ENCODE peak calls at places on chromosome 16, in five cellular contexts. One of them, this sample, is unnamed.
A peak's percentile ranks its signal among the peaks of the same experiment; 100 is the strongest.

GRCh38 chr16:59394526-59394925 is 660.4 kb upstream of the GOT2 start:
- DNase-seq in HCT116: no peak
- DNase-seq in A549: no peak
- DNase-seq in dorsolateral prefrontal cortex: no peak
- DNase-seq in stomach: no peak
- DNase-seq in this sample: no peak

GRCh38 chr16:64627781-64628180 is 494.1 kb downstream of the CDH11 start:
- DNase-seq in HCT116: no peak
- DNase-seq in A549: no peak
- DNase-seq in dorsolateral prefrontal cortex: peak; percentile 50
- DNase-seq in stomach: no peak
- DNase-seq in this sample: no peak

GRCh38 chr16:21264226-21265036 is 13.7 kb downstream of the CRYM start:
- DNase-seq in HCT116: no peak
- DNase-seq in A549: no peak
- DNase-seq in dorsolateral prefrontal cortex: no peak
- DNase-seq in stomach: no peak
- DNase-seq in this sample: no peak

GRCh38 chr16:81987121-81987520 is 24.1 kb downstream of the SDR42E1 start:
- DNase-seq in HCT116: no peak
- DNase-seq in A549: no peak
- DNase-seq in dorsolateral prefrontal cortex: no peak
- DNase-seq in stomach: no peak
- DNase-seq in this sample: no peak

GRCh38 chr16:3071655-3072054 is 6.2 kb downstream of the IL32 start:
- DNase-seq in HCT116: no peak
- DNase-seq in A549: no peak
- DNase-seq in dorsolateral prefrontal cortex: no peak
- DNase-seq in stomach: no peak
- DNase-seq in this sample: no peak

GRCh38 chr16:3401719-3402397 is 843 bp downstream of the ZNF174 start:
- DNase-seq in HCT116: no peak
- DNase-seq in A549: peak; percentile 23
- DNase-seq in dorsolateral prefrontal cortex: no peak
- DNase-seq in stomach: no peak
- DNase-seq in this sample: no peak

GRCh38 chr16:68091604-68092261 is 6.6 kb downstream of the NFATC3 start:
- DNase-seq in HCT116: no peak
- DNase-seq in A549: peak; percentile 49
- DNase-seq in dorsolateral prefrontal cortex: no peak
- DNase-seq in stomach: no peak
- DNase-seq in this sample: no peak

GRCh38 chr16:88764913-88765349 is 20.1 kb downstream of the PIEZO1 start:
- DNase-seq in HCT116: no peak
- DNase-seq in A549: no peak
- DNase-seq in dorsolateral prefrontal cortex: no peak
- DNase-seq in stomach: no peak
- DNase-seq in this sample: no peak

GRCh38 chr16:4511441-4512082 is 27.0 kb downstream of the CDIP1 start:
- DNase-seq in HCT116: no peak
- DNase-seq in A549: peak; percentile 71
- DNase-seq in dorsolateral prefrontal cortex: peak; percentile 77
- DNase-seq in stomach: peak; percentile 73
- DNase-seq in this sample: no peak

GRCh38 chr16:77063617-77064016 is 127.4 kb upstream of the MON1B start:
- DNase-seq in HCT116: no peak
- DNase-seq in A549: no peak
- DNase-seq in dorsolateral prefrontal cortex: no peak
- DNase-seq in stomach: no peak
- DNase-seq in this sample: no peak

GRCh38 chr16:30119428-30119827 is 3.6 kb downstream of the MAPK3 start:
- DNase-seq in HCT116: no peak
- DNase-seq in A549: no peak
- DNase-seq in dorsolateral prefrontal cortex: no peak
- DNase-seq in stomach: no peak
- DNase-seq in this sample: no peak

GRCh38 chr16:82432261-82432660 is 194.5 kb upstream of the CDH13 start:
- DNase-seq in HCT116: no peak
- DNase-seq in A549: no peak
- DNase-seq in dorsolateral prefrontal cortex: peak; percentile 54
- DNase-seq in stomach: no peak
- DNase-seq in this sample: no peak

GRCh38 chr16:90057738-90058173 is 19.4 kb downstream of the PRDM7 start:
- DNase-seq in HCT116: peak; percentile 28
- DNase-seq in A549: no peak
- DNase-seq in dorsolateral prefrontal cortex: no peak
- DNase-seq in stomach: no peak
- DNase-seq in this sample: no peak

GRCh38 chr16:66274335-66275110 is 92.0 kb upstream of the CDH5 start:
- DNase-seq in HCT116: peak; percentile 32
- DNase-seq in A549: peak; percentile 44
- DNase-seq in dorsolateral prefrontal cortex: peak; percentile 15
- DNase-seq in stomach: no peak
- DNase-seq in this sample: no peak

GRCh38 chr16:29192329-29193247 is 207.7 kb downstream of the LAT start:
- DNase-seq in HCT116: no peak
- DNase-seq in A549: no peak
- DNase-seq in dorsolateral prefrontal cortex: peak; percentile 26
- DNase-seq in stomach: no peak
- DNase-seq in this sample: peak; percentile 34

GRCh38 chr16:676565-677297 is 1.3 kb downstream of the RHBDL1 start:
- DNase-seq in HCT116: no peak
- DNase-seq in A549: no peak
- DNase-seq in dorsolateral prefrontal cortex: no peak
- DNase-seq in stomach: peak; percentile 83
- DNase-seq in this sample: peak; percentile 97

GRCh38 chr16:17367034-17367433 is 103.7 kb downstream of the XYLT1 start:
- DNase-seq in HCT116: no peak
- DNase-seq in A549: no peak
- DNase-seq in dorsolateral prefrontal cortex: no peak
- DNase-seq in stomach: no peak
- DNase-seq in this sample: no peak

GRCh38 chr16:14062261-14062660 is 8.9 kb upstream of the MRTFB start:
- DNase-seq in HCT116: no peak
- DNase-seq in A549: no peak
- DNase-seq in dorsolateral prefrontal cortex: no peak
- DNase-seq in stomach: no peak
- DNase-seq in this sample: no peak

GRCh38 chr16:81266680-81267095 is 28.2 kb downstream of the BCO1 start:
- DNase-seq in HCT116: no peak
- DNase-seq in A549: no peak
- DNase-seq in dorsolateral prefrontal cortex: no peak
- DNase-seq in stomach: peak; percentile 69
- DNase-seq in this sample: no peak

GRCh38 chr16:89431158-89431584 is 59.2 kb downstream of the ANKRD11 start:
- DNase-seq in HCT116: no peak
- DNase-seq in A549: peak; percentile 70
- DNase-seq in dorsolateral prefrontal cortex: no peak
- DNase-seq in stomach: peak; percentile 50
- DNase-seq in this sample: no peak

GRCh38 chr16:83443972-83444371 is 363.8 kb upstream of the HSBP1 start:
- DNase-seq in HCT116: no peak
- DNase-seq in A549: no peak
- DNase-seq in dorsolateral prefrontal cortex: no peak
- DNase-seq in stomach: no peak
- DNase-seq in this sample: no peak

GRCh38 chr16:83447560-83447959 is 360.2 kb upstream of the HSBP1 start:
- DNase-seq in HCT116: no peak
- DNase-seq in A549: no peak
- DNase-seq in dorsolateral prefrontal cortex: no peak
- DNase-seq in stomach: no peak
- DNase-seq in this sample: no peak

GRCh38 chr16:83453977-83454376 is 353.8 kb upstream of the HSBP1 start:
- DNase-seq in HCT116: no peak
- DNase-seq in A549: no peak
- DNase-seq in dorsolateral prefrontal cortex: no peak
- DNase-seq in stomach: no peak
- DNase-seq in this sample: no peak

DNA sequence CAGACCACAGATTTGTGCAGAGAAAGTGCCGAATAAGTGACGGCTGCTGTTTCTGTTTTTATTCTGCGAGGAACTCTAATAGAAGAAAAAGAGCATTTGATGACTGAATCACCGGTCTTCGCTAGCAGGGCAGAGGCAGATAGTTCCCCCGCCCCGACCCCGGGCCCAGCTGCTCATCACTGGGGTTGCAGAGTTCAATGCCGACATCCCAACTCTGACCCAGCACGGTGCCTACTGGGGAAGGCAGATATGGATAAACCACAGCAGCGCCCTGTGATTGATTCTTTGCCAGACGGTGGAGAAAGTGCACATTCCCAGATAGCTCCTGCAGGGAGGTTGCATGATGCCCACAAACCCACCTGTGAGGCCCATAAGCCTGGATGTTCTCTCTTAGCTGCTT is 357.9 kb upstream of the HSBP1 start:
- DNase-seq in HCT116: no peak
- DNase-seq in A549: no peak
- DNase-seq in dorsolateral prefrontal cortex: no peak
- DNase-seq in stomach: no peak
- DNase-seq in this sample: no peak
- H3K27ac ChIP-seq in HCT116: no peak overlapping the region
- H3K27ac ChIP-seq in A549: no peak overlapping the region
- H3K27ac ChIP-seq in dorsolateral prefrontal cortex: no peak overlapping the region
- H3K27ac ChIP-seq in stomach: no peak overlapping the region
- H3K27ac ChIP-seq in this sample: no peak overlapping the region

GRCh38 chr16:72481419-72481818 is 309.5 kb upstream of the PMFBP1 start:
- DNase-seq in HCT116: no peak
- DNase-seq in A549: no peak
- DNase-seq in dorsolateral prefrontal cortex: no peak
- DNase-seq in stomach: no peak
- DNase-seq in this sample: no peak
- H3K27ac ChIP-seq in HCT116: no peak overlapping the region
- H3K27ac ChIP-seq in A549: no peak overlapping the region
- H3K27ac ChIP-seq in dorsolateral prefrontal cortex: no peak overlapping the region
- H3K27ac ChIP-seq in stomach: no peak overlapping the region
- H3K27ac ChIP-seq in this sample: no peak overlapping the region

GRCh38 chr16:50628156-50628802 is 52.8 kb downstream of the SNX20 start:
- DNase-seq in HCT116: no peak
- DNase-seq in A549: no peak
- DNase-seq in dorsolateral prefrontal cortex: no peak
- DNase-seq in stomach: no peak
- DNase-seq in this sample: no peak
- H3K27ac ChIP-seq in HCT116: no peak overlapping the region
- H3K27ac ChIP-seq in A549: no peak overlapping the region
- H3K27ac ChIP-seq in dorsolateral prefrontal cortex: no peak overlapping the region
- H3K27ac ChIP-seq in stomach: no peak overlapping the region
- H3K27ac ChIP-seq in this sample: no peak overlapping the region

GRCh38 chr16:55499281-55499680 is 9.6 kb upstream of the LPCAT2 start:
- DNase-seq in HCT116: no peak
- DNase-seq in A549: no peak
- DNase-seq in dorsolateral prefrontal cortex: no peak
- DNase-seq in stomach: no peak
- DNase-seq in this sample: no peak
- H3K27ac ChIP-seq in HCT116: no peak overlapping the region
- H3K27ac ChIP-seq in A549: no peak overlapping the region
- H3K27ac ChIP-seq in dorsolateral prefrontal cortex: no peak overlapping the region
- H3K27ac ChIP-seq in stomach: no peak overlapping the region
- H3K27ac ChIP-seq in this sample: peak overlapping the region; percentile 93

DNA sequence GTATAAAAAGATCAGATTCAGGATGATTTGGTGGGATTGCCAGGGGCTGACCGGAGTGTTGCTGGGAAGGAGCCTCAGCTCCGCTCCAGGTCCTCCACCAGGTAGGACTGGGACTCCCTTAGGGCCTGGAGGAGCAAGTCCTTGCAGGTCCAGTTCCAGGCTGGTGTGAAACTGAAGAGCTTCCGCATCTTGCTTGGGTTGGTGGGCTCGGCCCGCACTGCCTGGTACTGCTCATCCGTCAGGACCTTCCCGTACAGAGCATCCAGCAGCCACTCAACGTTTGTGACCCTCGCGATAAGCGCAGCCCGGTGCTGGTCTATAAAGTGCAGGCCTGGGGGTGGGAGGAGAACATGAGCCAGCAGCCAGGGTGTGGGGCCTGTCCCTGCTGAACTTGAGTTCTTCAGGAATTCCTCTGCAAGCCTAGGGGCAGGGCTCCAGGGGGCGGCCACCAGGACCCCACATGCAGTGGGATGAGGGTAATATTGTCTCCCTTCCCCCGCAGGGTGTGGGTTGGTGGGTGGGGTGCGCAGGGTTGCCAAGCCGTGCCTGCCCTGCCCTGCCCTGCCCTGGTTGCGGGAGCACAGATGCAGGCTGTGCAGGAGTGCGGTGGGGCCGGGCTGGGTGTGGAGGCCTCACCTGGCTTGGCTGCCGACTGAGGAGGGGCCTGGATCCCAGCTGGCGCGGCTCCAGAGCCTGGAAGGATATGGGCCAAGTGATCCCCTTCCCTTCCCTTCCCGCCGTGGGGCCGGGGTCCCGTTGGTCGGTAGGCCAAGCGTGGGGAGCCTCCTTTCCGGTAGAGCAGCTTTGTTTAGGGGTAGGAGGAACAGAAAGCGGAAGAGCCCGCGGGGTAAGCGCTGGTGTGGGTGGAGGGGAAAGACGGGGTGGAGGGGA is 804 bp downstream of the PYCARD start:
- DNase-seq in HCT116: no peak
- DNase-seq in A549: no peak
- DNase-seq in dorsolateral prefrontal cortex: no peak
- DNase-seq in stomach: peak; percentile 47
- DNase-seq in this sample: peak; percentile 59
- H3K27ac ChIP-seq in HCT116: no peak overlapping the region
- H3K27ac ChIP-seq in A549: peak overlapping the region; percentile 69
- H3K27ac ChIP-seq in dorsolateral prefrontal cortex: no peak overlapping the region
- H3K27ac ChIP-seq in stomach: peak overlapping the region; percentile 73
- H3K27ac ChIP-seq in this sample: peak overlapping the region; percentile 39

GRCh38 chr16:10504404-10504885 is 76.0 kb downstream of the EMP2 start:
- DNase-seq in HCT116: no peak
- DNase-seq in A549: no peak
- DNase-seq in dorsolateral prefrontal cortex: no peak
- DNase-seq in stomach: no peak
- DNase-seq in this sample: no peak
- H3K27ac ChIP-seq in HCT116: no peak overlapping the region
- H3K27ac ChIP-seq in A549: no peak overlapping the region
- H3K27ac ChIP-seq in dorsolateral prefrontal cortex: no peak overlapping the region
- H3K27ac ChIP-seq in stomach: no peak overlapping the region
- H3K27ac ChIP-seq in this sample: no peak overlapping the region

DNA sequence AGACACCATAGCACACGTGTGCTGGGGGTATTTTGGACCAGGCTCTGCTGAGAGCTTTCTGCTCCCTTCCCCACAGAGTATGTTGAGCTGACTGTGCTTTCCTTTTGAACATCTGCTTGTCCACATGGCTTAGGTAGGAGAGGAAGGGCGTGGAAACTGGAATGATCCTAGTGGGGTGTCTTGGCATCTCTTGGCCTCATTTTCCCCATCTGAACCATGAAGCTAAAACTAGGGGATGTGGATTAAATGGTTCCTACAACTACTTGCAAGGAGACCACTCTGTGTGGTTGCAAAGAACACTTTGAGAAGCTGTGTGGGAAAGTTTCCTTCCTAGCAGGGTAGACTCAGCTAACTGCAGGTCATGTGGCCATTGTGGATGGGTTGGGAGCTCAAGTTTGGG is 6.7 kb upstream of the NLRC5 start:
- DNase-seq in HCT116: no peak
- DNase-seq in A549: no peak
- DNase-seq in dorsolateral prefrontal cortex: no peak
- DNase-seq in stomach: no peak
- DNase-seq in this sample: no peak
- H3K27ac ChIP-seq in HCT116: no peak overlapping the region
- H3K27ac ChIP-seq in A549: no peak overlapping the region
- H3K27ac ChIP-seq in dorsolateral prefrontal cortex: no peak overlapping the region
- H3K27ac ChIP-seq in stomach: no peak overlapping the region
- H3K27ac ChIP-seq in this sample: no peak overlapping the region

This sample was measured in RWPE2.